ENCODE peak calls at places on chromosomes 6 and 20, in four cellular contexts. One of them, this sample, is unnamed.

GRCh38 chr6:5403619-5404018 is 142.3 kb downstream of the FARS2 start:
- DNase-seq in H1: no peak
- DNase-seq in GM12878: no peak
- DNase-seq in K562: no peak
- DNase-seq in this sample: peak

GRCh38 chr6:144063744-144064401 is 31.5 kb downstream of the SF3B5 start:
- DNase-seq in K562: peak
- DNase-seq in GM12878: peak
- DNase-seq in H1: peak
- DNase-seq in this sample: no peak

GRCh38 chr20:45545754-45546453 is 1.3 kb downstream of the EPPIN start:
- DNase-seq in GM12878: no peak
- DNase-seq in H1: peak
- DNase-seq in K562: peak
- DNase-seq in this sample: peak

GRCh38 chr6:34546551-34547321 is 9.4 kb downstream of the SPDEF start:
- DNase-seq in H1: no peak
- DNase-seq in K562: no peak
- DNase-seq in GM12878: no peak
- DNase-seq in this sample: no peak

GRCh38 chr6:36848658-36849441 is 9.6 kb upstream of the CPNE5 start:
- DNase-seq in H1: peak
- DNase-seq in K562: peak
- DNase-seq in GM12878: no peak
- DNase-seq in this sample: no peak

GRCh38 chr20:62860924-62861691 is 514 bp downstream of the TCFL5 start:
- DNase-seq in GM12878: no peak
- DNase-seq in K562: peak
- DNase-seq in H1: peak
- DNase-seq in this sample: no peak

GRCh38 chr6:146664871-146665270 is 66.1 kb downstream of the ADGB start:
- DNase-seq in K562: no peak
- DNase-seq in GM12878: no peak
- DNase-seq in H1: no peak
- DNase-seq in this sample: peak

GRCh38 chr6:41836022-41836659 is 48.6 kb downstream of the TOMM6 start:
- DNase-seq in H1: no peak
- DNase-seq in K562: no peak
- DNase-seq in GM12878: no peak
- DNase-seq in this sample: peak

GRCh38 chr20:62202083-62202395 is 18.0 kb downstream of the HRH3 start:
- DNase-seq in GM12878: no peak
- DNase-seq in H1: no peak
- DNase-seq in K562: no peak
- DNase-seq in this sample: peak

GRCh38 chr20:44692932-44693476 is 22.2 kb upstream of the CCN5 start:
- DNase-seq in H1: no peak
- DNase-seq in K562: no peak
- DNase-seq in GM12878: no peak
- DNase-seq in this sample: peak

GRCh38 chr6:7106752-7107577 is 796 bp upstream of the RREB1 start:
- DNase-seq in H1: peak
- DNase-seq in K562: peak
- DNase-seq in GM12878: no peak
- DNase-seq in this sample: peak

GRCh38 chr20:63692436-63693078 is 3.9 kb upstream of the TNFRSF6B start:
- DNase-seq in GM12878: no peak
- DNase-seq in K562: no peak
- DNase-seq in H1: no peak
- DNase-seq in this sample: no peak

GRCh38 chr20:4944918-4945317 is 56.4 kb downstream of the SLC23A2 start:
- DNase-seq in H1: no peak
- DNase-seq in GM12878: no peak
- DNase-seq in K562: no peak
- DNase-seq in this sample: no peak

GRCh38 chr6:147201885-147202515 is 2.2 kb upstream of the STXBP5 start:
- DNase-seq in H1: no peak
- DNase-seq in K562: peak
- DNase-seq in GM12878: no peak
- DNase-seq in this sample: peak

GRCh38 chr6:1560281-1561058 is 49.2 kb upstream of the FOXC1 start:
- DNase-seq in GM12878: no peak
- DNase-seq in K562: no peak
- DNase-seq in H1: no peak
- DNase-seq in this sample: no peak

GRCh38 chr20:40689943-40690835 is 1.2 kb upstream of the MAFB start:
- DNase-seq in GM12878: no peak
- DNase-seq in K562: peak
- DNase-seq in H1: peak
- DNase-seq in this sample: peak

GRCh38 chr20:18058661-18059467 is 1.1 kb upstream of the OVOL2 start:
- DNase-seq in K562: no peak
- DNase-seq in GM12878: no peak
- DNase-seq in H1: peak
- DNase-seq in this sample: no peak

GRCh38 chr6:37283268-37283667 is 25.3 kb upstream of the TMEM217 start:
- DNase-seq in K562: no peak
- DNase-seq in GM12878: no peak
- DNase-seq in H1: no peak
- DNase-seq in this sample: peak

GRCh38 chr6:29760328-29760727 is 37.1 kb downstream of the HLA-F start:
- DNase-seq in H1: no peak
- DNase-seq in GM12878: no peak
- DNase-seq in K562: no peak
- DNase-seq in this sample: no peak

GRCh38 chr6:33432546-33432945 is 12.7 kb downstream of the SYNGAP1 start:
- DNase-seq in GM12878: no peak
- DNase-seq in K562: no peak
- DNase-seq in H1: no peak
- DNase-seq in this sample: no peak

GRCh38 chr6:119672725-119673124 is 323.2 kb upstream of the MAN1A1 start:
- DNase-seq in H1: no peak
- DNase-seq in K562: no peak
- DNase-seq in GM12878: no peak
- DNase-seq in this sample: no peak

GRCh38 chr6:93351222-93351621 is 68.1 kb downstream of the EPHA7 start:
- DNase-seq in H1: no peak
- DNase-seq in K562: no peak
- DNase-seq in GM12878: no peak
- DNase-seq in this sample: no peak

GRCh38 chr20:23434521-23435313 is 4.8 kb upstream of the CSTL1 start:
- DNase-seq in K562: no peak
- DNase-seq in H1: no peak
- DNase-seq in GM12878: no peak
- DNase-seq in this sample: no peak

GRCh38 chr6:121951918-121952379 is 447.5 kb upstream of the HSF2 start:
- DNase-seq in K562: no peak
- DNase-seq in H1: no peak
- DNase-seq in GM12878: no peak
- DNase-seq in this sample: peak

GRCh38 chr6:3895303-3895635 is 46.1 kb downstream of the FAM50B start:
- DNase-seq in H1: no peak
- DNase-seq in K562: no peak
- DNase-seq in GM12878: no peak
- DNase-seq in this sample: no peak

GRCh38 chr6:73954843-73955242 is 258.8 kb downstream of the CD109 start:
- DNase-seq in H1: no peak
- DNase-seq in GM12878: no peak
- DNase-seq in K562: no peak
- DNase-seq in this sample: no peak

GRCh38 chr6:9801255-9801757 is 613.6 kb downstream of the TFAP2A start:
- DNase-seq in GM12878: no peak
- DNase-seq in K562: no peak
- DNase-seq in H1: no peak
- DNase-seq in this sample: peak

GRCh38 chr20:25346349-25346748 is 44.3 kb downstream of the ABHD12 start:
- DNase-seq in H1: no peak
- DNase-seq in GM12878: no peak
- DNase-seq in K562: no peak
- DNase-seq in this sample: no peak

GRCh38 chr20:37479275-37479674 is 41.8 kb upstream of the NNAT start:
- DNase-seq in K562: no peak
- DNase-seq in GM12878: no peak
- DNase-seq in H1: no peak
- DNase-seq in this sample: no peak

GRCh38 chr6:80126657-80127350 is 20.3 kb downstream of the BCKDHB start:
- DNase-seq in H1: no peak
- DNase-seq in GM12878: no peak
- DNase-seq in K562: no peak
- DNase-seq in this sample: no peak

GRCh38 chr6:35166160-35166919 is 25.2 kb upstream of the TCP11 start:
- DNase-seq in K562: no peak
- DNase-seq in H1: no peak
- DNase-seq in GM12878: no peak
- DNase-seq in this sample: no peak

GRCh38 chr6:152129606-152130249 is 322.2 kb downstream of the ESR1 start:
- DNase-seq in K562: no peak
- DNase-seq in GM12878: no peak
- DNase-seq in H1: no peak
- DNase-seq in this sample: peak

GRCh38 chr20:51516855-51517254 is 25.7 kb downstream of the NFATC2 start:
- DNase-seq in K562: no peak
- DNase-seq in H1: no peak
- DNase-seq in GM12878: no peak
- DNase-seq in this sample: no peak

GRCh38 chr20:10985536-10985935 is 311.7 kb upstream of the JAG1 start:
- DNase-seq in K562: no peak
- DNase-seq in GM12878: no peak
- DNase-seq in H1: no peak
- DNase-seq in this sample: peak

GRCh38 chr6:45567879-45568278 is 190.1 kb upstream of the SUPT3H start:
- DNase-seq in GM12878: no peak
- DNase-seq in H1: no peak
- DNase-seq in K562: no peak
- DNase-seq in this sample: no peak

GRCh38 chr6:25175216-25175615 is 104.0 kb upstream of the CARMIL1 start:
- DNase-seq in K562: no peak
- DNase-seq in GM12878: no peak
- DNase-seq in H1: no peak
- DNase-seq in this sample: peak

DNA sequence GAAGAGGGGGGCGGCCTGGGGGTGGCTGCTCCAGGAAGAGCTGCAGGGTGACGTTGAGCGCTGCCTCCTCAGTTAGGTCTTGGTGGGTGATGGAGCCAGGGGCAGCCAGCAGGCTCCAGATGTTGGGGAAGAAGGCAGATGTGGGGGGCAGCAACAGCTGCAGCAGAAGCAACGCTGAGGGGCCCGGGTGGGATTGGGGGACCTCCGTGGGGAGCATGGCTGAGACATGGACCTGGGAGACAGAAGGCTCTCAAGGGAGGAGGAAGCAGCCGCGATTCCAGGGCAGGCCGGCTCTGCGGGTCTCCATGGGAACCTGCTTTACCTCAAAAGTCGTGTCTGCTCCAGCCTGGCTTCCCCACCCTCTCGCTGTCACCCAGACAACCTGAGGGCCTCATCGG is 566 bp downstream of the VWA7 start:
- DNase-seq in H1: no peak
- DNase-seq in GM12878: no peak
- DNase-seq in K562: no peak
- DNase-seq in this sample: no peak
- H3K4me3 ChIP-seq in H1: no peak
- H3K4me3 ChIP-seq in GM12878: no peak
- H3K4me3 ChIP-seq in K562: peak
- H3K4me3 ChIP-seq in this sample: no peak

DNA sequence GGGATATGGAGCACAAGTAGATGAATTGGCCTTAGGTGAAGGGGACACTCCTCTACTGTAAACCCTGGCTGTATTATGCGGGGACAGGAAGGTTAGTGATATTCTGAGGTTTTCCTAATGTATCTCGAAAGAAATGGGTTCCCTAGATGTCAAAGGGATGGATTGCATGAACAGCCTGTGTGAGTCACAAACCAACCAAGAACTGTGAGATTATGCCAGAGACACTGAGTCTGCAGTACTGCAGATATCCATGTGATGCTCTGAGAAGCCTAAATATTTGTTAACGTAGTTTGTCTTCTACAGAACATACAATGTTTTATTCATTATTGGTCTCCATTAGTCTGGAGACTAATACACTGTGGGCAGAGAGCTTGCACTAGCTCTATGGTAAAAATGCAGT is 182.2 kb downstream of the AKAP7 start:
- DNase-seq in K562: no peak
- DNase-seq in H1: no peak
- DNase-seq in GM12878: no peak
- DNase-seq in this sample: peak
- TF ChIP-seq CHD1 in K562: no peak
- TF ChIP-seq CHD1 in H1: no peak
- TF ChIP-seq CHD1 in GM12878: no peak
- TF ChIP-seq CHD1 in this sample: no peak

GRCh38 chr6:89034586-89035251 is 45.8 kb upstream of the PNRC1 start:
- DNase-seq in H1: no peak
- DNase-seq in K562: no peak
- DNase-seq in GM12878: no peak
- DNase-seq in this sample: peak
- H3K4me3 ChIP-seq in H1: no peak
- H3K4me3 ChIP-seq in K562: no peak
- H3K4me3 ChIP-seq in GM12878: no peak
- H3K4me3 ChIP-seq in this sample: no peak

DNA sequence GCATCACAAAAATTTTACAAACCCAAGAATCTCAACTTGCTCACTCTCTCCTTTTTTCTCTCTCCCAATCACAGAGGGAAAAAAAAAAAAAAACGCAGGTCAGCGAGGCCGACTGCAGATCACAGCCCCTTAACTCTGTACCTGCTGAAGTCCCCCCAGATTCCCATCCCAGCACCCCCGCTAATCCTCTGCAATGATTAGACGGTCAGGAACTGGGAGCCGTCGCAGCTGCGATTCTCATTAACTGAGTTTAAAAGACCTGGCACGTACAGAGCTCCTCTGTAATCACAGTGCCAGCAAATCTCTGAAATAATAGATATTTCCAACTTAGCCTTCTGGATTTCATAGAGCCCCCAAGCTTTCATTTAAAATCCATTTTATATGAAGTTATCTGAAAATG is 84.4 kb downstream of the ANKRD60 start:
- DNase-seq in GM12878: no peak
- DNase-seq in H1: no peak
- DNase-seq in K562: no peak
- DNase-seq in this sample: no peak
- TF ChIP-seq CHD1 in GM12878: no peak
- TF ChIP-seq CHD1 in H1: no peak
- TF ChIP-seq CHD1 in K562: no peak
- TF ChIP-seq CHD1 in this sample: no peak

This sample was measured in IMR-90.